ENCODE peak calls at places on chromosomes 4 and X, in eight cellular contexts. Y is lung; D is transverse colon; T is fibroblast of lung; I is CD8-positive, alpha-beta memory T cell; Z is T-helper 17 cell; P is NCI-H446; A is activated naive CD4-positive, alpha-beta T cell treated with anti-CD3 and anti-CD28 coated beads, Interleukin-2, amount 10 ng/mL, durations not matched to agents 7 days and 5 days. N is an unnamed sample.

GRCh38 chrX:39261446-39262147 is 460.3 kb downstream of the MID1IP1 start:
- DNase-seq in Y (no peak), D (no peak), T (peak), I (no peak), Z (no peak), P (no peak), A (peak), N (no peak)

GRCh38 chr4:118289794-118290193 is 63.0 kb downstream of the PRSS12 start:
- DNase-seq in Y (no peak), D (no peak), T (peak), I (no peak), Z (no peak), P (no peak), A (no peak), N (peak)

GRCh38 chr4:64079316-64079715 is 329.9 kb downstream of the TECRL start:
- DNase-seq in Y (no peak), D (no peak), T (no peak), I (no peak), Z (no peak), P (no peak), A (no peak), N (no peak)

GRCh38 chr4:125714845-125715244 is 400.1 kb downstream of the FAT4 start:
- DNase-seq in Y (no peak), D (no peak), T (no peak), I (no peak), Z (no peak), P (no peak), A (no peak), N (peak)

GRCh38 chr4:102343964-102344519 is 1.2 kb downstream of the SLC39A8 start:
- DNase-seq in Y (no peak), D (no peak), T (peak), I (no peak), Z (no peak), P (no peak), A (peak), N (peak)

GRCh38 chr4:8409271-8410065 is 31.1 kb downstream of the ACOX3 start:
- DNase-seq in Y (no peak), D (peak), T (no peak), I (peak), Z (peak), P (no peak), A (peak), N (no peak)

GRCh38 chrX:34612036-34612435 is 45.0 kb downstream of the TMEM47 start:
- DNase-seq in Y (no peak), D (no peak), T (peak), I (no peak), Z (no peak), P (no peak), A (no peak), N (no peak)

GRCh38 chrX:58025979-58026378 is 115.7 kb upstream of the ZXDA start:
- DNase-seq in Y (no peak), D (peak), T (peak), I (peak), Z (no peak), P (no peak), A (peak), N (peak)

GRCh38 chr4:61995717-61996337 is 795.7 kb downstream of the ADGRL3 start:
- DNase-seq in Y (no peak), D (no peak), T (peak), I (no peak), Z (no peak), P (no peak), A (no peak), N (no peak)

GRCh38 chr4:7625073-7625472 is 190.3 kb upstream of the PSAPL1 start:
- DNase-seq in Y (no peak), D (no peak), T (peak), I (no peak), Z (no peak), P (no peak), A (no peak), N (peak)

GRCh38 chrX:28920554-28920953 is 333.3 kb downstream of the IL1RAPL1 start:
- DNase-seq in Y (no peak), D (no peak), T (peak), I (no peak), Z (no peak), P (no peak), A (no peak), N (peak)

GRCh38 chrX:64975491-64975890 is 759 bp downstream of the ZC4H2 start:
- DNase-seq in Y (no peak), D (peak), T (peak), I (no peak), Z (peak), P (no peak), A (peak), N (no peak)

GRCh38 chrX:106874075-106874474 is 29.1 kb downstream of the RIPPLY1 start:
- DNase-seq in Y (no peak), D (no peak), T (peak), I (no peak), Z (no peak), P (no peak), A (no peak), N (peak)

GRCh38 chrX:115642304-115642703 is 81.3 kb downstream of the PLS3 start:
- DNase-seq in Y (no peak), D (no peak), T (no peak), I (no peak), Z (no peak), P (no peak), A (no peak), N (no peak)

GRCh38 chrX:63686878-63687714 is 97.9 kb downstream of the ARHGEF9 start:
- DNase-seq in Y (no peak), D (no peak), T (peak), I (no peak), Z (no peak), P (peak), A (peak), N (peak)

N was measured in IMR-90.